ENCODE peak calls at places on chromosomes 4 and X, in four cellular contexts. D, Q, P and O are unnamed samples.

GRCh38 chr4:51831133-51831532 is 11.8 kb upstream of the DCUN1D4 start:
- DNase-seq in P (peak; percentile 69), D (peak; percentile 71), Q (peak; percentile 46), O (no peak)

GRCh38 chr4:185730387-185730786 is 81.6 kb downstream of the SORBS2 start:
- DNase-seq in P (no peak), D (no peak), Q (no peak), O (no peak)

GRCh38 chr4:76584235-76585152 is 149.5 kb downstream of the SHROOM3 start:
- DNase-seq in P (no peak), D (no peak), Q (no peak), O (no peak)

GRCh38 chrX:2484721-2485459 is 15.9 kb downstream of the DHRSX start:
- DNase-seq in D (no peak), P (peak; percentile 73), Q (no peak), O (no peak)

GRCh38 chr4:4971796-4972195 is 47.5 kb downstream of the CYTL1 start:
- DNase-seq in P (no peak), D (no peak), Q (no peak), O (peak; percentile 20)

GRCh38 chr4:80233390-80233789 is 33.1 kb upstream of the FGF5 start:
- DNase-seq in P (no peak), D (no peak), Q (no peak), O (no peak)

GRCh38 chrX:15146515-15146914 is 123.4 kb downstream of the ASB9 start:
- DNase-seq in P (no peak), D (peak; percentile 56), Q (no peak), O (no peak)

GRCh38 chrX:143648705-143649104 is 12.8 kb upstream of the SLITRK4 start:
- DNase-seq in P (no peak), Q (no peak), D (no peak), O (no peak)

GRCh38 chr4:10112658-10113284 is 3.8 kb downstream of the WDR1 start:
- DNase-seq in D (peak; percentile 35), P (no peak), Q (no peak), O (no peak)

GRCh38 chr4:85823295-85823694 is 348.3 kb downstream of the ARHGAP24 start:
- DNase-seq in D (no peak), Q (no peak), P (no peak), O (no peak)

GRCh38 chr4:55169352-55169959 is 44.1 kb upstream of the KDR start:
- DNase-seq in P (no peak), D (no peak), Q (no peak), O (no peak)

GRCh38 chr4:48815483-48815882 is 15.4 kb upstream of the OCIAD1 start:
- DNase-seq in Q (no peak), D (no peak), P (no peak), O (no peak)

GRCh38 chr4:7526491-7526890 is 91.8 kb upstream of the PSAPL1 start:
- DNase-seq in D (no peak), P (no peak), Q (no peak), O (no peak)

GRCh38 chr4:178090640-178091411 is 648.6 kb upstream of the AGA start:
- DNase-seq in P (no peak), Q (no peak), D (no peak), O (no peak)

GRCh38 chr4:142203505-142203904 is 567.1 kb downstream of the IL15 start:
- DNase-seq in D (no peak), P (no peak), Q (no peak), O (no peak)

GRCh38 chr4:112550728-112551127 is 34.7 kb upstream of the NEUROG2 start:
- DNase-seq in D (no peak), Q (no peak), P (no peak), O (no peak)

GRCh38 chr4:40245794-40246546 is 49.1 kb downstream of the RHOH start:
- DNase-seq in D (peak; percentile 55), P (no peak), Q (no peak), O (no peak)

GRCh38 chr4:130110760-130111159 is 1014.8 kb downstream of the C4orf33 start:
- DNase-seq in Q (no peak), P (no peak), D (no peak), O (no peak)

GRCh38 chr4:26866203-26866602 is 5.6 kb downstream of the STIM2 start:
- DNase-seq in Q (no peak), D (no peak), P (no peak), O (no peak)

GRCh38 chr4:26863512-26863911 is 2.9 kb downstream of the STIM2 start:
- DNase-seq in Q (no peak), D (no peak), P (no peak), O (no peak)

GRCh38 chr4:26862381-26862915 is 1.8 kb downstream of the STIM2 start:
- DNase-seq in P (no peak), Q (no peak), D (no peak), O (no peak)

GRCh38 chr4:26866781-26867180 is 6.1 kb downstream of the STIM2 start:
- DNase-seq in D (no peak), P (no peak), Q (no peak), O (no peak)

DNA sequence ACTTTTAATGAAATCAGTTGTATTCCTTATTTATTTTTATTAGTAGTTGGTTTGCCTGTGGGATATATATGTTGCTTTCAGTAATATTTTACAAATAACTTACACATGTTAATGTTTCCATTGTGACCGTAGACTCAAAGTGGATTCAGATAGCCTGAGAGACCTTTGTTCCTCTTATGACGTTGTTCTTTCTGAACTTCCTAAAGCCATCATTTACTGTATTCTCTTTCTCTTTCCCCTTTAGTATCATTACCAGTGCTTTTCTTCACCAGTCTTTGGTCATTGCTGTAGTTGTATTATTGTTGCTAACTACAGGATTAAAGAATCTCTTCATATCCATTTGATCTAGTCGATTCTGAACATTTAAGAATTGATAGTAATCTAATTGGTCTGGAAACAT is 4.3 kb downstream of the STIM2 start:
- DNase-seq in Q (no peak), D (no peak), P (no peak), O (no peak)
- H3K4me1 ChIP-seq in Q (no peaks in the 10 kb centered on the region), D (no peaks in the 10 kb centered on the region), P (peaks cover under 1% of the 10 kb centered on the region), O (peaks cover 25% of the 10 kb centered on the region)

GRCh38 chr4:1686440-1687036 is 2.4 kb upstream of the FAM53A start:
- DNase-seq in Q (no peak), P (no peak), D (no peak), O (no peak)

GRCh38 chr4:1695913-1696312 is 11.8 kb upstream of the FAM53A start:
- DNase-seq in P (peak; percentile 58), Q (no peak), D (no peak), O (no peak)

GRCh38 chr4:1690698-1691097 is 6.6 kb upstream of the FAM53A start:
- DNase-seq in P (peak; percentile 30), D (no peak), Q (no peak), O (no peak)

GRCh38 chr4:1693131-1693896 is 9.2 kb upstream of the FAM53A start:
- DNase-seq in P (peak; percentile 88), Q (peak; percentile 76), D (peak; percentile 75), O (no peak)

GRCh38 chr4:1691737-1692373 is 7.7 kb upstream of the FAM53A start:
- DNase-seq in Q (no peak), D (no peak), P (peak; percentile 37), O (no peak)
- TF ChIP-seq POLR2AphosphoS5 in Q (no peak), D (no peak), P (no peak), O (no peak)

DNA sequence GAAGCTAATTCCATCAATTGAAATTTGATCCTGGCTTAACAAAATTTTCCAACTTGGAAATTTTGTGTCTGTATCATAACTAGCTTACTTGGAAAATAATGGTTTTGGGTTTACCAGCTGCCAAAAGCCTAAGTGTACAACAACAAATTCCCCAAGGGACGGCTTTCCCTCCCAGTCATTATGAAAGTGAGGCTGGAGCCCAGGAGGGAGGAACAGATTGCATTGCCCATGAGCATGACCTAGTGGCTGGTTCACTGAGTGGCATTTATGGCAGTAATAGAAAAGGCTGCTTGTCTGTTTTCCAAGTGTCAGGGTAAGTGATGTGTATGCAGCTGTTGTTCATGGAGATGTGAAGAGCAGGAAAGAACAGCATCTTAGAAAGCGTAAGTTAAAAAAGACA is 70.8 kb upstream of the HHIP start:
- DNase-seq in D (no peak), P (no peak), Q (no peak), O (no peak)
- TF ChIP-seq CTCF in D (peak; percentile 39), P (no peak), Q (no peak), O (no peak)

GRCh38 chr4:89284828-89285227 is 22.8 kb downstream of the GPRIN3 start:
- DNase-seq in Q (no peak), D (no peak), P (no peak), O (no peak)
- H3K4me1 ChIP-seq in Q (no peaks in the 10 kb centered on the region), D (no peaks in the 10 kb centered on the region), P (no peaks in the 10 kb centered on the region), O (no peaks in the 10 kb centered on the region)

GRCh38 chr4:1659104-1659725 is 24.9 kb downstream of the FAM53A start:
- DNase-seq in Q (no peak), D (no peak), P (no peak), O (no peak)
- TF ChIP-seq POLR2AphosphoS5 in Q (no peak), D (no peak), P (no peak), O (no peak)

DNA sequence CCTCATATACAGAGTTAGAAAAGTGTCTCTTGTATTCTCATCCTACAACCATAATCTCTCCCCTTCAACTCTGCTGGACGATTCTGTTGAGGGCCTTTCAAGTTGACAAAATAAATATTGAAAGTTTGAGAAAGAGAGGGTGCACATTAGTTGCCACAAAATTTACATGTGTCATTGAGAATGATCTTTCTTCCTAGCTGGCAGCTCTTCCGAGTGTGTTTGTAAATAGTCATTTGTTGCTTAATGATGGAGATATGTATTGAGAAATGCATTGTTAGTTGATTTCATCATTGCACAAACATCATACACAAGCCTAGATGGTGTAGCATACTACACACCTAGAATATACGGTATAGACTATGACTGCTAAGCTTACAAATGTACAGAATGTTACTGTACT is 632.8 kb upstream of the AMOT start:
- DNase-seq in Q (no peak), P (no peak), D (no peak), O (no peak)
- TF ChIP-seq CTCF in Q (no peak), P (no peak), D (no peak), O (no peak)

GRCh38 chr4:41362647-41363383 is 106.1 kb downstream of the UCHL1 start:
- DNase-seq in D (peak; percentile 72), Q (no peak), P (no peak), O (no peak)

GRCh38 chr4:41361831-41362646 is 105.3 kb downstream of the UCHL1 start:
- DNase-seq in Q (no peak), P (no peak), D (no peak), O (no peak)

GRCh38 chr4:41364871-41365270 is 108.1 kb downstream of the UCHL1 start:
- DNase-seq in Q (no peak), D (no peak), P (no peak), O (no peak)

GRCh38 chr4:41365726-41366125 is 109.0 kb downstream of the UCHL1 start:
- DNase-seq in D (no peak), Q (no peak), P (no peak), O (no peak)

GRCh38 chr4:41363384-41363981 is 106.8 kb downstream of the UCHL1 start:
- DNase-seq in Q (peak; percentile 50), D (peak; percentile 50), P (no peak), O (no peak)
- H3K4me1 ChIP-seq in Q (peaks cover 4% of the 10 kb centered on the region), D (peaks cover 21% of the 10 kb centered on the region), P (peaks cover 6% of the 10 kb centered on the region), O (peaks cover 31% of the 10 kb centered on the region)

GRCh38 chr4:153115322-153116100 is 88.7 kb upstream of the TRIM2 start:
- DNase-seq in D (no peak), Q (peak; percentile 43), P (no peak), O (peak; percentile 82)
- TF ChIP-seq POLR2AphosphoS5 in D (no peak), Q (peak; percentile 83), P (peak; percentile 40), O (peak; percentile 36)

GRCh38 chr4:37891221-37892159 is 606 bp downstream of the TBC1D1 start:
- DNase-seq in Q (peak; percentile 56), D (peak; percentile 70), P (peak; percentile 86), O (no peak)
- TF ChIP-seq CTCF in Q (no peak), D (no peak), P (no peak), O (no peak)